ENCODE peak calls at places on chromosomes 13 and 19, in five cellular contexts. S is neural progenitor cell, F is lower lobe of right lung, U is fibroblast of lung, H is testis. I is an unnamed sample.
A peak's percentile ranks its signal among the peaks of the same experiment; 100 is the strongest.

GRCh38 chr13:99525967-99526366 is 24.7 kb downstream of the TM9SF2 start:
- DNase-seq in U (no peak), H (no peak), F (no peak), S (no peak), I (no peak)

GRCh38 chr13:50798923-50799322 is 44.6 kb downstream of the DLEU7 start:
- DNase-seq in S (no peak), U (no peak), F (no peak), H (no peak), I (no peak)

GRCh38 chr19:46710687-46711086 is 6.2 kb downstream of the PRKD2 start:
- DNase-seq in U (no peak), S (peak; percentile 46), H (peak; percentile 51), F (no peak), I (no peak)

GRCh38 chr13:112171570-112171965 is 104.6 kb downstream of the SOX1 start:
- DNase-seq in F (no peak), S (no peak), U (no peak), H (no peak), I (no peak)

GRCh38 chr13:61086052-61086451 is 329.6 kb downstream of the PCDH20 start:
- DNase-seq in S (no peak), H (no peak), F (no peak), U (no peak), I (no peak)

GRCh38 chr13:45219938-45220375 is 19.1 kb upstream of the KCTD4 start:
- DNase-seq in F (no peak), U (peak; percentile 42), S (no peak), H (no peak), I (no peak)

GRCh38 chr19:5090780-5091575 is 122.1 kb downstream of the KDM4B start:
- DNase-seq in F (no peak), U (peak; percentile 25), H (peak; percentile 74), S (peak; percentile 73), I (no peak)

GRCh38 chr13:72638059-72638815 is 89.2 kb downstream of the MZT1 start:
- DNase-seq in H (no peak), F (no peak), U (no peak), S (no peak), I (no peak)

GRCh38 chr13:65378943-65379519 is 1851.1 kb downstream of the PCDH9 start:
- DNase-seq in F (no peak), S (peak; percentile 3), U (peak; percentile 53), H (no peak), I (no peak)

GRCh38 chr19:51417107-51417806 is at the start of gene SIGLEC10:
- DNase-seq in S (no peak), F (peak; percentile 84), U (no peak), H (no peak), I (peak; percentile 80)

GRCh38 chr19:5231857-5232503 is 108.6 kb downstream of the PTPRS start:
- DNase-seq in H (no peak), S (no peak), U (peak; percentile 18), F (no peak), I (no peak)

GRCh38 chr13:41693434-41693833 is 236.1 kb downstream of the RGCC start:
- DNase-seq in S (no peak), H (no peak), U (no peak), F (no peak), I (no peak)

GRCh38 chr19:35856001-35856400 is 710 bp upstream of the KIRREL2 start:
- DNase-seq in U (no peak), H (no peak), F (no peak), S (peak; percentile 89), I (no peak)

GRCh38 chr19:9935409-9936062 is 779 bp downstream of the OLFM2 start:
- DNase-seq in F (no peak), U (no peak), S (peak; percentile 25), H (no peak), I (no peak)

GRCh38 chr13:44765076-44765475 is 188.9 kb upstream of the TSC22D1 start:
- DNase-seq in H (no peak), U (no peak), F (no peak), S (peak; percentile 82), I (no peak)

GRCh38 chr13:109790071-109790470 is 3.7 kb upstream of the IRS2 start:
- DNase-seq in S (no peak), U (peak; percentile 55), H (no peak), F (no peak), I (no peak)

GRCh38 chr13:21639604-21640003 is 31.3 kb upstream of the FGF9 start:
- DNase-seq in S (peak; percentile 75), H (no peak), F (no peak), U (no peak), I (no peak)

GRCh38 chr13:100392709-100393630 is 195.6 kb downstream of the GGACT start:
- DNase-seq in H (peak; percentile 59), S (no peak), F (peak; percentile 55), U (peak; percentile 100), I (no peak)

GRCh38 chr13:98564204-98564603 is 12.7 kb downstream of the STK24 start:
- DNase-seq in H (no peak), F (no peak), U (no peak), S (no peak), I (no peak)

GRCh38 chr19:58356236-58356970 is 3.1 kb upstream of the A1BG start:
- DNase-seq in S (no peak), H (no peak), F (peak; percentile 45), U (peak; percentile 39), I (no peak)

GRCh38 chr13:43273362-43273761 is 250.0 kb downstream of the DNAJC15 start:
- DNase-seq in S (no peak), U (no peak), H (no peak), F (no peak), I (no peak)

GRCh38 chr19:45640849-45641273 is 1.7 kb upstream of the EML2 start:
- DNase-seq in S (peak; percentile 58), F (peak; percentile 53), U (no peak), H (no peak), I (peak; percentile 72)

GRCh38 chr19:39365531-39365930 is 23.3 kb downstream of the SAMD4B start:
- DNase-seq in H (no peak), F (no peak), U (no peak), S (no peak), I (no peak)

GRCh38 chr19:57212109-57212508 is 18.7 kb upstream of the AURKC start:
- DNase-seq in S (no peak), H (no peak), U (no peak), F (no peak), I (no peak)

GRCh38 chr13:23505007-23505406 is 65.2 kb upstream of the TNFRSF19 start:
- DNase-seq in H (no peak), U (peak; percentile 31), S (no peak), F (no peak), I (no peak)

GRCh38 chr19:33514885-33515485 is 6.6 kb downstream of the PEPD start:
- DNase-seq in H (no peak), S (no peak), U (peak; percentile 6), F (peak; percentile 60), I (no peak)

DNA sequence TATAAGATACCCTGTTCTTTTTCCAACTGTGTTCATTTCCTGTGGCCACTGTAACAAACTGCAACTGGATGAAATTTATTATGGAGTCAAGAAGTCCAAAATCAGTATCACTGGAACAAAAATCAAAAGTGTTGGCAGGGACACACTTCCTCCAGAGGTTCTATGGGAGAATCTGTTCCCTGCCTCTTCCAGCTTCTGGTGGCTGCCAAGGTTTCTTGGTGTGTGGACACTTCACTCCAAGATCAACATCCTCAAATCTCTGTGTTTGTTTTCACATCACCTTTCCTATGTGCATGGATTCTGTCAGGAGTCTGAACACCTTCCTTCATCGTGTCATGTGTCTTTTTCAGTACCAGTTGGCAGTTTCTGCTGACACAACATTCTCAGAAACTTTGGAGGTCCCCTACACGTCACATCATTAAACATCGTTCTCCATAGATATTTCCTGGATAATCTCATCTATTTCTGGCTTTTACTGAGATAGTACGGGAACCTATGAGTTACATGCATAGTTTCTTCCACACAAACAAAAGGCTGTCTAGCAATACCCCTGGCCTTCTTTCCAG is 15.2 kb upstream of the EFNB2 start:
- DNase-seq in H (no peak), F (no peak), S (no peak), U (no peak), I (no peak)
- H3K4me1 ChIP-seq in H (no peaks in the 10 kb centered on the region), F (peaks cover 23% of the 10 kb centered on the region), S (peaks cover 6% of the 10 kb centered on the region), U (peaks cover under 1% of the 10 kb centered on the region), I (peaks cover 15% of the 10 kb centered on the region)

DNA sequence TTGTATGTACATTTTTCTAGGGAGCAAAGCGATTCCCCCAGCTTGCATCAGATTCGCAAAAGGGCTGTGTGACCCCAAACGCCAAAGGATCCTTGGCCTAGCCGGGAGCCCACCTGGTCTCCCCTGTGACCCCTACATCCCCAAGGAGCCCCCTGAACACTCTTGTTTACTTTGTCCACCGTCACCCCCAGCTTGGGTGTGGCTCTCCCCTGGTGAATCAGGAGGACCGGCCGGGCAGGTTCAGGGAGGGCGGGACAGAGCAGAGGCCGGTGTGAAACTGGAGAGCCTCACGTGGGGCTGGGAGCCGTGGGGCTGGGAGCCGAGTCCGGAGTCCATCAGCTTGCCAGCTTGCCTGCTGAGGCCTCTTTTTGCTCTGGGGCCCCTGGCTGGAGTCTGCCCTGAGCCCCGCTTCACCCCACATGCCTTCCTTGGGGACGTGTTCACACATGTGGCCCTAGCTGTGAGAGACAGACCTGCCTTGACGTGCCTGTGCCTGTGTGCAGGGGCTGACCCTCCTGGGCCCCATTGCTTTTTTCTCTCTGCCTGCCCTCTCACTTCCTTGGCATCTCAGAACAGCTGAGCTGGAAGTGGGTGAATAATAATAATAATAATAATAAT is 2.0 kb downstream of the ITPKC start:
- DNase-seq in H (peak; percentile 77), F (peak; percentile 91), U (peak; percentile 64), S (peak; percentile 46), I (peak; percentile 94)
- H3K4me1 ChIP-seq in H (peaks cover 55% of the 10 kb centered on the region), F (peaks cover 71% of the 10 kb centered on the region), U (peaks cover 8% of the 10 kb centered on the region), S (peaks cover 16% of the 10 kb centered on the region), I (peaks cover 52% of the 10 kb centered on the region)

DNA sequence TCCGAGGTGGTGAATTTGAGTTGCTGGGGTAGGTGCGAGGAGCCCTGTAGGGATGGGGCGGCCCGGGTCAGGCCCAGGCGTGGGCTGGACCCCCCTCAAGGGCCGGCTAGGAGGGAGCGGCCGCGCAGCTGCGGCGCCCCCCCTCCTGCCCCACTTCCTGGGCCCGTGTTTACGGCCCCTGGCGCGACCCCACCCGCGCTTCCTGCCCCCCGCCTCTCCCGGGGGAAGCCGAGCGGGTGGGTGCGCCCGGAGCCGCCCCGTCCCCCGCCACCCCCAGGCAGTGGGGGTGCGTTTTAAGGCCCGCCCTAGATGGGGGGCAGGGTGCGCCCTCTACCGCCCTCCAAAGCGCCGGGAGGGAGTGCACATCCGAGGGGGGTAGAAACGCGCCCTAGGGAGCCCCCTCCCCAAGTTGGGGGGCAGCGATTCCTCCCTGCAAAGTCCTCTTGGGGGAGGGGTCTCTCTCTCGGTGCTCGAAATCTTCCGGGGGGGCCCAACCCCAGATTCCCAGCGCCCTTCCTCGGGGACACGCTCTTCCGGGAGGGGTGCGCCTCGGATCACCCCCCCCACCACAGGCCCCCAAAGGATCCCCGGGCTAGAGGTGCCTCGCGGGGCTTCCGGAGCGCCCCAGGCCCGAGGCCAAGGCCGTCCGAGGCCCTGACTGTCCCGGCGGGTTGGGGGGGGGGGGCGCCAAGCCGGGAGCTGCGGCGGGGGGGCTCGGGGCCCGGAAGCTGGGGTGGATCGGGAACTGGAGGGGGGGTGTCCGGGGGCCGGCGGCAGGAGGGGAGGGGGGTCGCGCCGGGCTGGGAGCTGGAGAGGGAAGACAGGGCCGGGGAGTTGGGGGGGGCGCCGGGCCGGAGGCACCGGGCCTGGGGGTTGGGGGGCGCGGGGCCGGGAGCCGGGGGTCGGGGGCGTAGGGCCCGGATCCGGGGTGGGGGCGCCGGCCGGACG is 807 bp downstream of the TLE5 start:
- DNase-seq in S (no peak), H (peak; percentile 63), U (peak; percentile 53), F (peak; percentile 70), I (peak; percentile 83)
- H3K4me1 ChIP-seq in S (peaks cover 18% of the 10 kb centered on the region), H (peaks cover 34% of the 10 kb centered on the region), U (peaks cover 8% of the 10 kb centered on the region), F (peaks cover 64% of the 10 kb centered on the region), I (peaks cover 46% of the 10 kb centered on the region)

DNA sequence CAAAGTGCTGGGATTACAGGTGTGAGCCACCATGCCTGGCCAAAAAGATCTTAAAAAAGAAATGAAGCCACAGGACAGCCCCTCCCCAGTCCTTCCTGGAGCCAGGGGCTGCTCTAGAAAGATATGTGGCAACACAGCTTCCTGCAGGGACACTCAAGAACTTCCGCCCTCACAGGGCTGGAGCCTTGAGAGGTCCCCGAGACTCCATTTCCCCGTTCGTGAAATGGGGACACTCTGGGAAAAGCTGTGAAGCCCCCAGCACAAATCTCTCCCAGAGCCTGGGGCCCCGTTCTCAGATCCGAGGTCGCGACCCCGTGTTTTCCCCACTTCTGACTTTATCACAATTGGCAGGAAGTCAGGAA is 2.5 kb upstream of the GPX4 start:
- DNase-seq in S (no peak), U (no peak), F (peak; percentile 77), H (no peak), I (no peak)
- H3K4me1 ChIP-seq in S (peaks cover 8% of the 10 kb centered on the region), U (peaks cover 20% of the 10 kb centered on the region), F (peaks cover 73% of the 10 kb centered on the region), H (peaks cover 53% of the 10 kb centered on the region), I (peaks cover 59% of the 10 kb centered on the region)

I was measured in upper lobe of right lung.